ENCODE peak calls at places on chromosomes 16 and 17, in four cellular contexts. D is NCI-H187; Q is stimulated activated CD4-positive, alpha-beta T cell treated with anti-CD3 and anti-CD28 coated beads, Interleukin-12 subunit alpha, Interleukin-12 subunit beta, amount 100 ng/mL, for 4 hours; Y is mucosa of gallbladder. E is an unnamed sample.

GRCh38 chr17:19759934-19760530 is 11.9 kb upstream of the ALDH3A1 start:
- DNase-seq in Q (no peak), Y (no peak), D (no peak), E (no peak)

GRCh38 chr16:58464916-58465731 is 34.8 kb upstream of the NDRG4 start:
- DNase-seq in Q (no peak), D (no peak), Y (no peak), E (no peak)

GRCh38 chr17:2094891-2095535 is 40.1 kb downstream of the HIC1 start:
- DNase-seq in Y (peak), D (no peak), Q (no peak), E (peak)

GRCh38 chr16:28297308-28297707 is 5.0 kb downstream of the SBK1 start:
- DNase-seq in Q (no peak), D (no peak), Y (no peak), E (no peak)

GRCh38 chr17:31877911-31878702 is 19.1 kb upstream of the COPRS start:
- DNase-seq in D (no peak), Y (no peak), Q (no peak), E (no peak)

GRCh38 chr17:66652840-66653507 is 181.9 kb upstream of the CACNG5 start:
- DNase-seq in Y (no peak), Q (no peak), D (no peak), E (no peak)

GRCh38 chr16:68756250-68757051 is 19.4 kb downstream of the CDH1 start:
- DNase-seq in Q (peak), Y (peak), D (peak), E (peak)

GRCh38 chr16:4766875-4767628 is at the start of gene ZNF500:
- DNase-seq in Y (peak), Q (peak), D (peak), E (peak)

GRCh38 chr17:21024024-21024423 is 18.8 kb downstream of the USP22 start:
- DNase-seq in D (no peak), Q (no peak), Y (no peak), E (no peak)

GRCh38 chr17:66976379-66976663 is 11.8 kb downstream of the CACNG4 start:
- DNase-seq in D (no peak), Q (no peak), Y (no peak), E (no peak)

GRCh38 chr16:84925092-84925772 is 86.1 kb downstream of the ZDHHC7 start:
- DNase-seq in D (no peak), Q (peak), Y (peak), E (peak)

GRCh38 chr16:85557083-85557975 is 55.8 kb upstream of the GSE1 start:
- DNase-seq in Q (peak), Y (no peak), D (no peak), E (peak)

GRCh38 chr16:4179020-4179419 is 62.8 kb upstream of the ADCY9 start:
- DNase-seq in D (no peak), Y (no peak), Q (no peak), E (no peak)

GRCh38 chr17:67491009-67491677 is 114.1 kb downstream of the PITPNC1 start:
- DNase-seq in Y (peak), Q (no peak), D (no peak), E (no peak)

GRCh38 chr17:41308251-41308917 is 725 bp downstream of the KRTAP16-1 start:
- DNase-seq in D (no peak), Y (peak), Q (peak), E (peak)

GRCh38 chr17:46717999-46718398 is 100.5 kb downstream of the WNT3 start:
- DNase-seq in Y (no peak), Q (no peak), D (no peak), E (no peak)

GRCh38 chr17:60941028-60941427 is 263.4 kb downstream of the BCAS3 start:
- DNase-seq in Y (peak), D (no peak), Q (no peak), E (peak)

GRCh38 chr17:21377821-21378396 is 1.8 kb downstream of the KCNJ12 start:
- DNase-seq in Q (no peak), Y (no peak), D (no peak), E (no peak)

GRCh38 chr17:82031303-82031884 is at the start of gene RAC3:
- DNase-seq in D (peak), Y (no peak), Q (no peak), E (no peak)

E was measured in small intestine.